ENCODE peak calls at places on chromosomes 16 and 17, in five cellular contexts. G, C, A, U and E are unnamed samples. For H3K36me3 and H3K4me1, the result is how much of the 10 kb centered on the place peaks cover.

GRCh38 chr17:1039511-1040215 is 42.7 kb downstream of the TIMM22 start:
- DNase-seq in U (peak), C (peak), A (no peak), G (peak), E (no peak)

GRCh38 chr17:17125136-17126084 is 80.7 kb downstream of the PLD6 start:
- DNase-seq in C (no peak), U (no peak), G (peak), A (peak), E (no peak)

GRCh38 chr17:79420318-79421243 is 190.3 kb downstream of the RBFOX3 start:
- DNase-seq in G (no peak), U (no peak), A (peak), C (peak), E (no peak)

GRCh38 chr17:48024149-48025039 is 13.2 kb downstream of the COPZ2 start:
- DNase-seq in G (peak), A (peak), C (peak), U (peak), E (no peak)

GRCh38 chr17:32136856-32137255 is 5.4 kb upstream of the RHOT1 start:
- DNase-seq in A (no peak), G (no peak), C (peak), U (no peak), E (no peak)

GRCh38 chr17:80032614-80033171 is 3.0 kb downstream of the TBC1D16 start:
- DNase-seq in U (no peak), G (no peak), C (no peak), A (no peak), E (no peak)

GRCh38 chr17:8020251-8020650 is 17.8 kb downstream of the GUCY2D start:
- DNase-seq in C (no peak), A (no peak), G (no peak), U (no peak), E (no peak)

GRCh38 chr16:86318119-86318518 is 192.2 kb upstream of the FOXF1 start:
- DNase-seq in C (no peak), G (no peak), U (no peak), A (no peak), E (no peak)

GRCh38 chr17:59378621-59379194 is 47.3 kb downstream of the YPEL2 start:
- DNase-seq in A (no peak), G (no peak), C (peak), U (no peak), E (no peak)

GRCh38 chr17:18033442-18034099 is 5.4 kb downstream of the ATPAF2 start:
- DNase-seq in A (peak), G (no peak), U (peak), C (peak), E (no peak)

GRCh38 chr16:78993342-78993741 is 607.2 kb downstream of the MAF start:
- DNase-seq in U (no peak), C (no peak), G (no peak), A (no peak), E (no peak)

GRCh38 chr17:35002876-35003551 is 22.7 kb downstream of the LIG3 start:
- DNase-seq in G (no peak), A (no peak), C (peak), U (no peak), E (no peak)

GRCh38 chr16:50697881-50698767 is 4.7 kb downstream of the NOD2 start:
- DNase-seq in A (no peak), C (peak), G (no peak), U (peak), E (no peak)

GRCh38 chr16:65114527-65114926 is 7.3 kb downstream of the CDH11 start:
- DNase-seq in C (no peak), U (no peak), A (no peak), G (no peak), E (no peak)

GRCh38 chr17:3770471-3770870 is 30.5 kb downstream of the ITGAE start:
- DNase-seq in C (no peak), A (peak), U (no peak), G (no peak), E (no peak)

GRCh38 chr17:68763551-68763950 is 162.4 kb upstream of the FAM20A start:
- DNase-seq in A (no peak), U (no peak), G (no peak), C (no peak), E (no peak)

GRCh38 chr16:20317117-20317516 is 10.2 kb downstream of the GP2 start:
- DNase-seq in G (no peak), C (no peak), A (no peak), U (no peak), E (no peak)

GRCh38 chr17:2375406-2375805 is 25.5 kb downstream of the MNT start:
- DNase-seq in U (no peak), A (no peak), C (no peak), G (no peak), E (no peak)

GRCh38 chr17:76527430-76528111 is 9.9 kb downstream of the CYGB start:
- DNase-seq in C (peak), G (peak), U (peak), A (peak), E (peak)

GRCh38 chr17:9239821-9240658 is 218.7 kb downstream of the NTN1 start:
- DNase-seq in G (peak), A (peak), C (peak), U (peak), E (peak)

GRCh38 chr17:57512258-57512657 is 232.8 kb downstream of the CCDC182 start:
- DNase-seq in C (no peak), A (no peak), G (no peak), U (no peak), E (no peak)

GRCh38 chr17:82524540-82524939 is 5.0 kb downstream of the FOXK2 start:
- DNase-seq in A (no peak), C (no peak), G (no peak), U (no peak), E (no peak)

GRCh38 chr16:68372806-68373205 is 62.0 kb downstream of the PRMT7 start:
- DNase-seq in C (no peak), G (peak), A (no peak), U (no peak), E (no peak)

GRCh38 chr16:78216166-78216745 is 116.8 kb downstream of the WWOX start:
- DNase-seq in C (no peak), G (no peak), U (no peak), A (no peak), E (no peak)

GRCh38 chr17:75622071-75622470 is 11.2 kb upstream of the SMIM5 start:
- DNase-seq in G (no peak), A (no peak), C (no peak), U (no peak), E (no peak)

GRCh38 chr17:39094607-39095308 is 56.7 kb downstream of the PLXDC1 start:
- DNase-seq in G (no peak), A (no peak), C (no peak), U (no peak), E (no peak)

GRCh38 chr16:12257926-12258561 is 281.5 kb downstream of the SNX29 start:
- DNase-seq in A (peak), C (no peak), U (peak), G (no peak), E (no peak)

GRCh38 chr17:49260011-49260921 is 29.7 kb upstream of the PHOSPHO1 start:
- DNase-seq in U (peak), C (peak), G (peak), A (peak), E (peak)

GRCh38 chr17:33124871-33125551 is 133.4 kb downstream of the SPACA3 start:
- DNase-seq in G (no peak), A (no peak), C (no peak), U (no peak), E (no peak)

GRCh38 chr16:54817432-54817831 is 113.2 kb upstream of the IRX5 start:
- DNase-seq in G (no peak), U (no peak), A (peak), C (peak), E (no peak)

GRCh38 chr16:66606000-66606751 is 1.7 kb downstream of the CMTM3 start:
- DNase-seq in A (no peak), G (no peak), U (no peak), C (no peak), E (no peak)

GRCh38 chr16:66604376-66605176 is at the start of gene CMTM3:
- DNase-seq in U (no peak), A (peak), G (peak), C (peak), E (no peak)

GRCh38 chr16:66603537-66604375 is 748 bp upstream of the CMTM3 start:
- DNase-seq in A (peak), G (no peak), U (no peak), C (peak), E (no peak)

GRCh38 chr16:66608241-66609138 is 4.0 kb downstream of the CMTM3 start:
- DNase-seq in G (peak), A (peak), U (peak), C (peak), E (peak)

GRCh38 chr16:66605177-66605999 is 884 bp downstream of the CMTM3 start:
- DNase-seq in C (peak), G (peak), U (no peak), A (peak), E (no peak)
- H3K36me3 ChIP-seq in C (under half), G (under half), U (under half), A (under half), E (under half)

GRCh38 chr16:77057161-77057736 is 133.7 kb upstream of the MON1B start:
- DNase-seq in A (peak), G (no peak), C (no peak), U (no peak), E (no peak)
- H3K4me1 ChIP-seq in A (under half), G (under half), C (under half), U (under half), E (under half)

DNA sequence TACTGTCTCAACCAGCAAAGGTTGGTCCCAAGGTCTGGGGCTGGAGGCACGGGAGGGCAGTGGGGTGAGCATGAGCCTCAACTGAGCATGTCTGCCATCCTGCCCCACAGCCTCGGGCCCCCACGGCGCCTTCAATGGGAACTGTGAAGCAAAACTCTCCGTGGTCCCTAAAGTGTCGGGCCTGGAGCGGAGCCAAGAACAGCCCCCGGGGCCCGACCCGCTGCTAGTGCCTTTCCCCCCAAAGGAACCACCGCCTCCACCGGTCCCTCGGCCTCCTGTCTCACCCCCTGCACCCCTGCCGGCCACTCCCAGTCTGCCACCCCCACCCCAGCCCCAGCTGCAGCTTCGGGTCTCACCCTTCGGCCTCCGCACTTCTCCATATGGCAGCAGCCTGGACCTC is 4.2 kb downstream of the FBRS start:
- DNase-seq in A (no peak), G (no peak), U (no peak), C (no peak), E (no peak)
- H3K36me3 ChIP-seq in A (under half), G (half or more), U (under half), C (under half), E (half or more)

DNA sequence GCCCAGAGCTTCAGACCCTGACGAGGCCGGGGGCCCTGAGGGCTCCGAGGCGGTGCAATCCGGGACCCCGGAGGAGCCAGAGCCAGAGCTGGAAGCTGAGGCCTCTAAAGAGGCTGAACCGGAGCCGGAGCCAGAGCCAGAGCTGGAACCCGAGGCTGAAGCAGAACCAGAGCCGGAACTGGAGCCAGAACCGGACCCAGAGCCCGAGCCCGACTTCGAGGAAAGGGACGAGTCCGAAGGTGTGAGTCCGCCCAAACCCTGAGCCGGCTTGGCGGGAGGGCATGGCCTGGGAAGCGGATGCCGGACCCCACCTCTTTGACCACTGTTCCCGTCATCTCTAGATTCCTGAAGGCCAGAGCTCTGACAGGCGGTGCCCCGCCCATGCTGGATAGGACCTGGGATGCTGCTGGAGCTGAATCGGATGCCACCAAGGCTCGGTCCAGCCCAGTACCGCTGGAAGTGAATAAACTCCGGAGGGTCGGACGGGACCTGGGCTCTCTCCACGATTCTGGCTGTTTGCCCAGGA is 4.4 kb downstream of the NOL3 start:
- DNase-seq in C (no peak), A (no peak), U (no peak), G (no peak), E (no peak)
- H3K4me1 ChIP-seq in C (under half), A (under half), U (half or more), G (under half), E (half or more)

GRCh38 chr16:4507588-4508345 is 30.8 kb downstream of the CDIP1 start:
- DNase-seq in A (no peak), C (no peak), U (no peak), G (no peak), E (no peak)

GRCh38 chr16:4510747-4511426 is 27.7 kb downstream of the CDIP1 start:
- DNase-seq in C (no peak), G (no peak), A (no peak), U (no peak), E (no peak)

GRCh38 chr16:4510131-4510530 is 28.4 kb downstream of the CDIP1 start:
- DNase-seq in C (no peak), G (no peak), U (no peak), A (no peak), E (no peak)

GRCh38 chr16:4509420-4509819 is 29.2 kb downstream of the CDIP1 start:
- DNase-seq in G (no peak), C (no peak), U (no peak), A (no peak), E (no peak)

DNA sequence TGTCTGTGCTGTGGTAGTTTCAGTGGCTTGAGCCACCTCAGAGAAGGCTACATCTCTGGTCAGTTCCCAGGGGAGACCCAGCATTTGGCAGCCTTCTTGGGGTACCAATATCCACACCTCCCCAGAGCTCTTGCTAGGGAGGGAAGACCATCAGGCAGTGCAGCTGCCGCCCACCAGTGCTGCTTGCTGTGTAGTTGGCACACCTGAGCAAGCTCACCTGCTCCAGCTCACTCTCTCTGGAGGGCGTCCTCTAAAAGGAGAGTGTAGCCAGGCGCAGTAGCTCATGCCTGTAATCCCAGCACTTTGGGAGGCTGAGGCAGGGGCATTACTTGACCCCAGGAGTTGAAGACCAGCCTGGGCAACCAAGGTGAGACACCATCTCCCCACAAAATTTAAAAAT is 29.8 kb downstream of the CDIP1 start:
- DNase-seq in U (no peak), C (no peak), A (no peak), G (no peak), E (no peak)
- H3K36me3 ChIP-seq in U (under half), C (under half), A (under half), G (half or more), E (under half)

GRCh38 chr17:50845260-50846147 is 10.1 kb downstream of the WFIKKN2 start:
- DNase-seq in A (no peak), C (no peak), U (peak), G (no peak), E (no peak)
- H3K4me1 ChIP-seq in A (under half), C (under half), U (under half), G (under half), E (under half)